ENCODE peak calls at places on chromosomes 3 and 15, in ten cellular contexts. O, K, E, C, G, S, H, Y, T and I are unnamed samples.

GRCh38 chr15:41836713-41837454 is 1.8 kb upstream of the PLA2G4B start:
- DNase-seq in S (no peak), O (no peak), C (no peak), G (no peak), E (no peak), T (no peak), K (no peak), Y (no peak), H (no peak), I (no peak)

GRCh38 chr3:123571264-123571972 is 13.4 kb downstream of the HACD2 start:
- DNase-seq in E (no peak), H (no peak), Y (no peak), S (no peak), C (peak; percentile 49), G (no peak), K (no peak), T (no peak), O (no peak), I (no peak)

GRCh38 chr3:13749063-13749764 is 130.7 kb downstream of the WNT7A start:
- DNase-seq in K (no peak), G (peak; percentile 2), C (no peak), H (no peak), T (no peak), E (no peak), Y (no peak), S (no peak), O (no peak), I (no peak)

GRCh38 chr3:77179762-77180161 is 139.9 kb downstream of the ROBO2 start:
- DNase-seq in O (no peak), S (no peak), H (no peak), E (no peak), C (no peak), T (no peak), G (no peak), K (no peak), Y (no peak), I (no peak)

GRCh38 chr3:122356402-122356801 is 26.6 kb downstream of the MIX23 start:
- DNase-seq in K (no peak), T (peak; percentile 12), E (no peak), S (no peak), Y (no peak), O (peak; percentile 8), G (peak; percentile 27), H (peak; percentile 17), C (peak; percentile 28), I (no peak)

GRCh38 chr3:61829301-61830110 is 268.1 kb downstream of the PTPRG start:
- DNase-seq in T (no peak), Y (no peak), E (no peak), S (no peak), C (no peak), G (no peak), K (no peak), O (no peak), H (no peak), I (no peak)

GRCh38 chr15:98547741-98548166 is 100.6 kb upstream of the IGF1R start:
- DNase-seq in Y (no peak), T (no peak), C (peak; percentile 18), H (no peak), E (no peak), K (no peak), S (no peak), O (no peak), G (peak; percentile 26), I (no peak)

GRCh38 chr15:74531144-74531811 is 9.7 kb upstream of the ARID3B start:
- DNase-seq in T (no peak), G (peak; percentile 61), H (no peak), Y (no peak), C (peak; percentile 42), E (no peak), S (no peak), K (no peak), O (no peak), I (no peak)

GRCh38 chr15:55846108-55846707 is 103.3 kb upstream of the PRTG start:
- DNase-seq in E (no peak), Y (no peak), H (peak; percentile 67), S (no peak), T (peak; percentile 47), K (no peak), C (peak; percentile 75), O (no peak), G (peak; percentile 73), I (no peak)

GRCh38 chr3:192481638-192482037 is 245.7 kb downstream of the FGF12 start:
- DNase-seq in T (no peak), C (no peak), H (no peak), S (no peak), Y (no peak), O (no peak), E (no peak), G (peak; percentile 8), K (no peak), I (no peak)

GRCh38 chr3:50172615-50173220 is 17.6 kb downstream of the SEMA3F start:
- DNase-seq in G (no peak), S (no peak), E (peak; percentile 41), H (no peak), T (no peak), C (no peak), O (no peak), Y (no peak), K (no peak), I (no peak)

GRCh38 chr3:37338500-37338899 is 164.1 kb upstream of the LRRFIP2 start:
- DNase-seq in E (no peak), K (no peak), Y (no peak), C (no peak), G (peak; percentile 9), T (no peak), O (no peak), H (no peak), S (no peak), I (no peak)

GRCh38 chr15:71581406-71581930 is 228.9 kb upstream of the NR2E3 start:
- DNase-seq in E (no peak), O (no peak), T (no peak), C (no peak), H (no peak), K (no peak), Y (no peak), G (no peak), S (no peak), I (no peak)

GRCh38 chr15:57345584-57345983 is 30.7 kb upstream of the CGNL1 start:
- DNase-seq in G (no peak), C (peak; percentile 68), E (no peak), H (no peak), K (no peak), O (no peak), Y (no peak), S (no peak), T (no peak), I (no peak)

GRCh38 chr3:40187945-40188344 is 121.6 kb upstream of the EIF1B start:
- DNase-seq in E (no peak), G (no peak), C (no peak), K (no peak), Y (no peak), O (no peak), T (no peak), S (no peak), H (no peak), I (peak; percentile 15)

GRCh38 chr3:154792828-154793227 is 287.3 kb upstream of the MME start:
- DNase-seq in C (no peak), O (no peak), K (no peak), T (no peak), E (no peak), G (no peak), H (no peak), Y (no peak), S (no peak), I (no peak)

GRCh38 chr15:31235298-31236183 is 91.1 kb upstream of the KLF13 start:
- DNase-seq in K (no peak), S (peak; percentile 80), Y (no peak), C (peak; percentile 84), O (no peak), H (peak; percentile 26), T (no peak), G (no peak), E (peak; percentile 82), I (no peak)

GRCh38 chr3:128276577-128277183 is 123.4 kb downstream of the EEFSEC start:
- DNase-seq in C (no peak), T (no peak), H (no peak), S (no peak), E (no peak), O (no peak), Y (no peak), K (no peak), G (no peak), I (no peak)

GRCh38 chr3:125194061-125194848 is 18.3 kb downstream of the SLC12A8 start:
- DNase-seq in E (no peak), O (no peak), H (no peak), Y (no peak), C (no peak), T (no peak), K (no peak), S (no peak), G (no peak), I (no peak)

GRCh38 chr15:51097553-51098330 is 3.0 kb upstream of the TNFAIP8L3 start:
- DNase-seq in H (no peak), G (peak; percentile 74), O (no peak), S (no peak), C (no peak), Y (no peak), T (no peak), K (no peak), E (no peak), I (no peak)

GRCh38 chr3:186930143-186930638 is at the start of gene ST6GAL1:
- DNase-seq in H (peak; percentile 58), E (peak; percentile 77), S (peak; percentile 92), K (peak; percentile 58), T (peak; percentile 64), G (no peak), O (peak; percentile 59), C (peak; percentile 86), Y (peak; percentile 61), I (peak; percentile 70)

GRCh38 chr15:99956022-99956775 is 223.0 kb upstream of the LYSMD4 start:
- DNase-seq in G (peak; percentile 3), O (no peak), T (no peak), S (no peak), C (no peak), H (no peak), E (no peak), Y (no peak), K (no peak), I (no peak)

GRCh38 chr15:78072080-78072892 is 5.2 kb downstream of the TBC1D2B start:
- DNase-seq in K (no peak), O (no peak), C (peak; percentile 38), H (no peak), S (no peak), T (peak; percentile 71), Y (no peak), E (no peak), G (peak; percentile 50), I (no peak)

GRCh38 chr3:152564454-152564853 is 270.5 kb upstream of the P2RY1 start:
- DNase-seq in K (no peak), H (no peak), E (no peak), T (no peak), G (no peak), S (no peak), Y (no peak), C (no peak), O (no peak), I (no peak)

GRCh38 chr3:170178631-170179030 is 2.9 kb downstream of the PHC3 start:
- DNase-seq in K (no peak), H (no peak), Y (no peak), E (no peak), C (no peak), S (no peak), G (no peak), T (peak; percentile 56), O (no peak), I (no peak)

GRCh38 chr3:67090472-67090871 is 92.4 kb downstream of the KBTBD8 start:
- DNase-seq in T (no peak), Y (no peak), S (no peak), C (no peak), K (no peak), H (no peak), E (no peak), O (peak; percentile 6), G (no peak), I (no peak)

GRCh38 chr3:76643620-76644019 is 396.3 kb upstream of the ROBO2 start:
- DNase-seq in H (no peak), S (no peak), Y (no peak), E (no peak), C (no peak), O (no peak), G (no peak), K (no peak), T (no peak), I (no peak)

GRCh38 chr3:50652709-50653108 is 22.0 kb upstream of the DOCK3 start:
- DNase-seq in T (peak; percentile 15), K (peak; percentile 39), C (peak; percentile 46), E (peak; percentile 49), S (no peak), Y (no peak), O (no peak), H (no peak), G (no peak), I (no peak)